ENCODE peak calls at places on chromosomes 5 and 9, in eight cellular contexts. R is mesothelial cell of epicardium, Q is T1000, M is fibroblast of lung, I is MV-4-11, A is GM04503, Z is HEK293T, L is anterior cingulate cortex. B is an unnamed sample.

GRCh38 chr9:93476924-93477323 is 23.5 kb upstream of the FAM120AOS start:
- DNase-seq in R (no peak), Q (no peak), M (no peak), I (no peak), A (no peak), Z (no peak), L (no peak), B (no peak)

GRCh38 chr9:676780-677458 is 164.6 kb upstream of the DMRT1 start:
- DNase-seq in R (no peak), Q (no peak), M (no peak), I (no peak), A (no peak), Z (no peak), L (no peak), B (no peak)

GRCh38 chr5:138974227-138975063 is 99.3 kb upstream of the LRRTM2 start:
- DNase-seq in R (no peak), Q (no peak), M (peak), I (no peak), A (peak), Z (no peak), L (peak), B (peak)

GRCh38 chr9:37453827-37454226 is 11.4 kb downstream of the ZBTB5 start:
- DNase-seq in R (no peak), Q (no peak), M (no peak), I (no peak), A (no peak), Z (no peak), L (no peak), B (no peak)

GRCh38 chr5:100746730-100747129 is 156.4 kb downstream of the ST8SIA4 start:
- DNase-seq in R (no peak), Q (no peak), M (no peak), I (peak), A (no peak), Z (no peak), L (no peak), B (no peak)

GRCh38 chr9:35793461-35793860 is 2.1 kb downstream of the NPR2 start:
- DNase-seq in R (no peak), Q (no peak), M (no peak), I (no peak), A (no peak), Z (no peak), L (no peak), B (no peak)

GRCh38 chr5:74199436-74200210 is 440.9 kb downstream of the ENC1 start:
- DNase-seq in R (no peak), Q (peak), M (no peak), I (no peak), A (peak), Z (no peak), L (no peak), B (no peak)

GRCh38 chr5:108590799-108591198 is 156.9 kb upstream of the FER start:
- DNase-seq in R (no peak), Q (no peak), M (no peak), I (no peak), A (no peak), Z (no peak), L (no peak), B (no peak)

GRCh38 chr5:107466233-107466769 is 204.4 kb downstream of the EFNA5 start:
- DNase-seq in R (no peak), Q (peak), M (peak), I (no peak), A (no peak), Z (peak), L (no peak), B (peak)

GRCh38 chr9:109331353-109331752 is 10.5 kb upstream of the EPB41L4B start:
- DNase-seq in R (no peak), Q (no peak), M (peak), I (no peak), A (no peak), Z (no peak), L (peak), B (peak)

GRCh38 chr5:157159209-157159751 is 6.8 kb downstream of the GARIN3 start:
- DNase-seq in R (no peak), Q (no peak), M (no peak), I (no peak), A (no peak), Z (no peak), L (no peak), B (no peak)

GRCh38 chr5:61882901-61883500 is 423.0 kb upstream of the KIF2A start:
- DNase-seq in R (no peak), Q (no peak), M (no peak), I (no peak), A (no peak), Z (no peak), L (no peak), B (no peak)

GRCh38 chr9:14144215-14144614 is 169.7 kb downstream of the NFIB start:
- DNase-seq in R (no peak), Q (no peak), M (no peak), I (no peak), A (no peak), Z (no peak), L (no peak), B (no peak)

GRCh38 chr9:15416880-15417279 is 5.8 kb upstream of the SNAPC3 start:
- DNase-seq in R (no peak), Q (no peak), M (peak), I (peak), A (no peak), Z (no peak), L (no peak), B (peak)

GRCh38 chr5:35046754-35047153 is 995 bp downstream of the AGXT2 start:
- DNase-seq in R (no peak), Q (peak), M (peak), I (peak), A (peak), Z (no peak), L (no peak), B (peak)

GRCh38 chr9:13627502-13627901 is 348.0 kb upstream of the MPDZ start:
- DNase-seq in R (no peak), Q (no peak), M (no peak), I (no peak), A (no peak), Z (no peak), L (no peak), B (no peak)

GRCh38 chr9:122370869-122371467 is at the start of gene PTGS1:
- DNase-seq in R (no peak), Q (no peak), M (peak), I (peak), A (no peak), Z (no peak), L (no peak), B (no peak)

GRCh38 chr5:81895312-81895711 is 76.5 kb upstream of the ATG10 start:
- DNase-seq in R (no peak), Q (no peak), M (no peak), I (peak), A (no peak), Z (no peak), L (no peak), B (no peak)

GRCh38 chr9:69035438-69036316 is at the start of gene FXN:
- DNase-seq in R (peak), Q (peak), M (peak), I (peak), A (no peak), Z (peak), L (peak), B (peak)

GRCh38 chr9:72454871-72455471 is 66.4 kb upstream of the TMC1 start:
- DNase-seq in R (no peak), Q (no peak), M (no peak), I (no peak), A (no peak), Z (no peak), L (no peak), B (no peak)

GRCh38 chr5:67495072-67495471 is 298.5 kb upstream of the CD180 start:
- DNase-seq in R (no peak), Q (no peak), M (no peak), I (no peak), A (no peak), Z (no peak), L (no peak), B (no peak)

GRCh38 chr9:34603610-34604231 is 8.2 kb downstream of the RPP25L start:
- DNase-seq in R (peak), Q (peak), M (peak), I (peak), A (peak), Z (peak), L (peak), B (peak)

GRCh38 chr5:87020099-87020934 is 247.4 kb upstream of the RASA1 start:
- DNase-seq in R (no peak), Q (no peak), M (peak), I (peak), A (no peak), Z (no peak), L (peak), B (no peak)

GRCh38 chr5:1890296-1890695 is 7.6 kb upstream of the IRX4 start:
- DNase-seq in R (no peak), Q (no peak), M (no peak), I (no peak), A (no peak), Z (no peak), L (no peak), B (no peak)

GRCh38 chr5:39519566-39520231 is 94.9 kb upstream of the DAB2 start:
- DNase-seq in R (no peak), Q (no peak), M (peak), I (no peak), A (peak), Z (no peak), L (no peak), B (no peak)

GRCh38 chr5:4781312-4781711 is 358.8 kb upstream of the ADAMTS16 start:
- DNase-seq in R (no peak), Q (no peak), M (no peak), I (no peak), A (no peak), Z (no peak), L (no peak), B (no peak)

GRCh38 chr5:136734638-136735037 is 369.3 kb upstream of the TRPC7 start:
- DNase-seq in R (no peak), Q (no peak), M (no peak), I (no peak), A (no peak), Z (no peak), L (no peak), B (no peak)

GRCh38 chr9:17876687-17877086 is 297.8 kb downstream of the SH3GL2 start:
- DNase-seq in R (no peak), Q (no peak), M (no peak), I (no peak), A (no peak), Z (no peak), L (no peak), B (no peak)

GRCh38 chr9:35726876-35727438 is 5.0 kb downstream of the TLN1 start:
- DNase-seq in R (no peak), Q (no peak), M (peak), I (peak), A (no peak), Z (no peak), L (peak), B (peak)

GRCh38 chr5:134465856-134466240 is 54.2 kb upstream of the CDKN2AIPNL start:
- DNase-seq in R (peak), Q (peak), M (peak), I (peak), A (peak), Z (peak), L (peak), B (peak)

GRCh38 chr9:136674786-136675349 is 12.2 kb downstream of the EGFL7 start:
- DNase-seq in R (no peak), Q (no peak), M (no peak), I (no peak), A (no peak), Z (no peak), L (no peak), B (no peak)

GRCh38 chr5:9405196-9405754 is 140.6 kb downstream of the SEMA5A start:
- DNase-seq in R (no peak), Q (no peak), M (no peak), I (no peak), A (no peak), Z (no peak), L (no peak), B (no peak)

GRCh38 chr9:112774006-112774996 is 23.7 kb downstream of the SNX30 start:
- DNase-seq in R (no peak), Q (no peak), M (peak), I (no peak), A (no peak), Z (no peak), L (no peak), B (no peak)

GRCh38 chr5:154287136-154287535 is 96.6 kb downstream of the GALNT10 start:
- DNase-seq in R (no peak), Q (no peak), M (peak), I (no peak), A (peak), Z (no peak), L (no peak), B (peak)

GRCh38 chr9:91085499-91086291 is 276.0 kb downstream of the AUH start:
- DNase-seq in R (no peak), Q (no peak), M (no peak), I (peak), A (no peak), Z (no peak), L (no peak), B (no peak)

GRCh38 chr5:35319231-35320002 is 89.1 kb upstream of the PRLR start:
- DNase-seq in R (no peak), Q (peak), M (no peak), I (peak), A (no peak), Z (no peak), L (no peak), B (peak)

GRCh38 chr9:79387091-79387490 is 184.7 kb upstream of the TLE4 start:
- DNase-seq in R (no peak), Q (no peak), M (no peak), I (no peak), A (no peak), Z (no peak), L (no peak), B (no peak)